ENCODE peak calls at places on chromosomes 12 and 14, in eight cellular contexts. B is adrenal gland, W is ovary, R is stomach, K is testis, E is endothelial cell of umbilical vein, M is IMR-90, N is HCT116. L is an unnamed sample.

GRCh38 chr14:101073598-101073965 is 170.1 kb upstream of the RTL1 start:
- DNase-seq in B (no peak), W (no peak), R (no peak), K (peak), E (no peak), M (no peak), N (no peak), L (peak)

GRCh38 chr14:44897844-44898151 is 63.9 kb downstream of the KLHL28 start:
- DNase-seq in B (no peak), W (no peak), R (no peak), K (no peak), E (peak), M (peak), N (peak), L (no peak)

GRCh38 chr12:40511341-40511740 is 180.9 kb upstream of the CNTN1 start:
- DNase-seq in B (no peak), W (no peak), R (no peak), K (no peak), E (no peak), M (no peak), N (no peak), L (no peak)

GRCh38 chr12:50765325-50765911 is 1.5 kb downstream of the ATF1 start:
- DNase-seq in B (peak), W (no peak), R (peak), K (peak), E (peak), M (peak), N (no peak), L (peak)

GRCh38 chr14:85752179-85752578 is 222.2 kb downstream of the FLRT2 start:
- DNase-seq in B (no peak), W (no peak), R (no peak), K (no peak), E (peak), M (no peak), N (no peak), L (no peak)

GRCh38 chr14:41749425-41749824 is 142.7 kb downstream of the LRFN5 start:
- DNase-seq in B (no peak), W (no peak), R (no peak), K (no peak), E (no peak), M (no peak), N (no peak), L (no peak)

GRCh38 chr12:91317324-91317723 is 134.7 kb upstream of the DCN start:
- DNase-seq in B (no peak), W (no peak), R (no peak), K (no peak), E (no peak), M (no peak), N (no peak), L (no peak)

GRCh38 chr12:68223067-68223747 is 2.4 kb downstream of the IL26 start:
- DNase-seq in B (peak), W (peak), R (peak), K (peak), E (peak), M (peak), N (peak), L (peak)

GRCh38 chr14:53517276-53517960 is 364.3 kb upstream of the DDHD1 start:
- DNase-seq in B (no peak), W (no peak), R (no peak), K (no peak), E (no peak), M (peak), N (no peak), L (no peak)

GRCh38 chr12:114895822-114896221 is 211.8 kb upstream of the TBX3 start:
- DNase-seq in B (no peak), W (no peak), R (no peak), K (no peak), E (no peak), M (peak), N (no peak), L (no peak)

GRCh38 chr12:68538722-68539614 is 71.7 kb upstream of the RAP1B start:
- DNase-seq in B (no peak), W (peak), R (peak), K (peak), E (peak), M (peak), N (no peak), L (no peak)

GRCh38 chr12:12986775-12987332 is 13.2 kb downstream of the HEBP1 start:
- DNase-seq in B (no peak), W (no peak), R (no peak), K (no peak), E (no peak), M (no peak), N (no peak), L (no peak)

GRCh38 chr12:15590180-15590826 is 198.9 kb downstream of the EPS8 start:
- DNase-seq in B (peak), W (peak), R (peak), K (peak), E (peak), M (peak), N (peak), L (peak)

GRCh38 chr12:41302979-41303403 is 114.9 kb downstream of the PDZRN4 start:
- DNase-seq in B (no peak), W (no peak), R (no peak), K (no peak), E (no peak), M (no peak), N (no peak), L (no peak)

GRCh38 chr14:99309220-99309766 is 37.3 kb upstream of the BCL11B start:
- DNase-seq in B (no peak), W (no peak), R (no peak), K (no peak), E (no peak), M (no peak), N (no peak), L (no peak)

GRCh38 chr14:24329736-24330135 is 5.1 kb downstream of the ADCY4 start:
- DNase-seq in B (no peak), W (no peak), R (peak), K (peak), E (no peak), M (no peak), N (no peak), L (no peak)

GRCh38 chr14:104393898-104394605 is 185.5 kb upstream of the C14orf180 start:
- DNase-seq in B (peak), W (peak), R (peak), K (peak), E (peak), M (no peak), N (no peak), L (no peak)

GRCh38 chr12:119693006-119693405 is 25.1 kb downstream of the PRKAB1 start:
- DNase-seq in B (peak), W (no peak), R (peak), K (no peak), E (peak), M (peak), N (no peak), L (peak)

GRCh38 chr14:106883218-106883692 is 1356.9 kb downstream of the TMEM121 start:
- DNase-seq in B (peak), W (peak), R (no peak), K (peak), E (no peak), M (no peak), N (no peak), L (no peak)

GRCh38 chr14:31952573-31952972 is 124.5 kb upstream of the ARHGAP5 start:
- DNase-seq in B (no peak), W (no peak), R (no peak), K (no peak), E (no peak), M (no peak), N (no peak), L (no peak)

GRCh38 chr14:90088160-90088559 is 26.4 kb downstream of the KCNK13 start:
- DNase-seq in B (no peak), W (no peak), R (no peak), K (no peak), E (no peak), M (no peak), N (no peak), L (no peak)

GRCh38 chr14:89534896-89535615 is 118.0 kb upstream of the FOXN3 start:
- DNase-seq in B (no peak), W (no peak), R (no peak), K (no peak), E (peak), M (peak), N (no peak), L (no peak)

GRCh38 chr12:51183816-51184215 is 10.9 kb upstream of the TFCP2 start:
- DNase-seq in B (peak), W (no peak), R (peak), K (peak), E (no peak), M (peak), N (no peak), L (no peak)

GRCh38 chr12:119780786-119781434 is 96.2 kb downstream of the CIT start:
- DNase-seq in B (peak), W (no peak), R (peak), K (peak), E (peak), M (peak), N (peak), L (no peak)

GRCh38 chr14:90846511-90846910 is 30.3 kb upstream of the TTC7B start:
- DNase-seq in B (no peak), W (no peak), R (no peak), K (no peak), E (no peak), M (peak), N (no peak), L (peak)

DNA sequence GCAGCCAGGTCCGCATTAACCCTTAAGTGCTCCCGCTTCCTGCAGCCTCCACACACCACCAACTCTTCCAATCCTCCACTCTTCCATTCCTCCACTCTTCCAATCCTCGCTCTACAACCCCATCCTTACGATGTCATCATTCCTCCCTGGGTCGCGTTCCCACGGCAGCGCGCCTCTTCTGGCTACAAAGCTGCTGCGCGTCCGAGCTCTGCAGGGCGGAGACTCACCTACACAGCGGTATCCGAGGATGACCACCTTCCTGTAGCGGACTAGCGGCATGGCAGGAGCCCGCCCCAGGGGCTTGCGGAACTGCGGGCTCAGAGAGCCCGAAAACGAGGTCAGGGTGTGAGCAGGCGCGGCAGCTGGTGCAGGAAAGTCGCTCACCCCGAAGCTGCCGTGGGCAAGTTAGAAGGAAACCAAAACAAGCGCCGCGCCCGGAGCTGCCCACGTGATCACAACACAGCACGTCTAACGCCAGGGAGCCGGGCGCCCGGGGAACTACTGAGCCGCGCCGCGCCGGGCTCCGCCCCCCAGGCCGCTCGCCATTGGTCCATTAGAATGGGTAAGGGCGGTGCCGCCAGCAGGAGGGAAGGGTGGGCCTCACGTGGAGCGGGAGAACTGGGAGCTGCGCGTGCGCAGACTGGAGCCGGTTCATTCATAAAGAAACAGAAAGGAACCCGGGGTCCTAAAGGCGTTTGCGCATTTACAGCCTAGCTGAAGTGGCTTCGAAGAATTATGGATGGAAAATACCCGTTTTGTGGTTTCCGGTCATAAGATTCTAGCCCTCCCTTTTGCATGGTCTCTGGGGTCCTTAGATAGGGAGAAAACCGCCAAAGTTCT is at the start of gene RHEBL1:
- DNase-seq in B (peak), W (peak), R (peak), K (peak), E (peak), M (peak), N (peak), L (peak)
- TF ChIP-seq POLR2A in B (peak), W (no peak), R (no peak), K (no peak), E (peak), M (no peak), N (no peak), L (no peak)

GRCh38 chr12:121579981-121580868 is 598 bp downstream of the KDM2B start:
- DNase-seq in B (peak), W (peak), R (peak), K (peak), E (peak), M (peak), N (no peak), L (peak)

GRCh38 chr12:121577443-121578180 is 3.2 kb downstream of the KDM2B start:
- DNase-seq in B (no peak), W (peak), R (no peak), K (peak), E (no peak), M (no peak), N (no peak), L (no peak)

GRCh38 chr12:121580959-121581680 is at the start of gene KDM2B:
- DNase-seq in B (peak), W (peak), R (peak), K (peak), E (peak), M (peak), N (no peak), L (no peak)

GRCh38 chr12:121578230-121579189 is 2.3 kb downstream of the KDM2B start:
- DNase-seq in B (peak), W (peak), R (no peak), K (no peak), E (peak), M (peak), N (no peak), L (no peak)

GRCh38 chr12:121579190-121579791 is 1.5 kb downstream of the KDM2B start:
- DNase-seq in B (peak), W (peak), R (peak), K (peak), E (no peak), M (no peak), N (no peak), L (no peak)
- TF ChIP-seq POLR2A in B (no peak), W (no peak), R (no peak), K (no peak), E (no peak), M (no peak), N (no peak), L (peak)

DNA sequence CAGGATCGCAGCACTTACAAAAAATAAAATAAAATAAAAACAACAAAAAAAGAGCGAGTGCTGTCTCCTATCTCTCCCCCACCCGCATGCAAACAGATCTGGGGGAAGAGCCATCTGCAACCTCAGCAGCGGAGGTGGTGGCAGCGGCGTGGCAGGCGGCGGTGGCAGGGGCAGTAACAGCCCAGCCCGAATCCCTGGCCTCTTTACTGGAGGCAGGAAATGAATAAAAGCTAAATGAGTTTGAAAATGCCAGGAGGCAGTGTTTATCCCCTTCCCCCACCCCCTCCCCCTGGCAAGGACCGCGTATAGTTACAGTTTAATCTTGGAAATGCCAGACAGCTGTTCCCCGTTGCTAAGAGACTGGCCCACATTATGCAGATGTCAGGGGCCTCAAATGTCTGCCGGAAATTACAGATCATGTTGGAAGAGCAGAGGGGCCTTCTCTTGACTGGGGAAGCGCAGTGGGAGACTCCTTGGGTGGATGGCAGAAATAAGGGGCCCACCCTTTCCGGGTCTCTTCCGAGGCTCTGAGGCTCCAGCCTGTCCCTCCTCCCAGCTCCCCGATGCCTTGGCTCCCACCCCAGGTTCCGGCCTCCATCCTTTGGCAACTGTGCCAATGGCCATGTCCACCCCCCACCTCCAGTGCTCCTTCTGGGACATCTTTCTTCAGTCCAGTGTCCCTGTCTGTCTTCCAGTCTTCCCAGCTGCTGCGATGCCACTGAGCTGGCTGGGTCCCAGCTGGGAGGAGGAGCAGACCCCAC is 93.8 kb downstream of the LRRC74A start:
- DNase-seq in B (no peak), W (peak), R (peak), K (peak), E (peak), M (peak), N (no peak), L (no peak)
- TF ChIP-seq POLR2A in B (peak), W (no peak), R (no peak), K (no peak), E (no peak), M (peak), N (no peak), L (no peak)

GRCh38 chr14:64391113-64391725 is 3.1 kb downstream of the MTHFD1 start:
- DNase-seq in B (no peak), W (no peak), R (no peak), K (no peak), E (no peak), M (no peak), N (no peak), L (no peak)

GRCh38 chr14:64391986-64392385 is 3.8 kb downstream of the MTHFD1 start:
- DNase-seq in B (no peak), W (no peak), R (no peak), K (no peak), E (no peak), M (no peak), N (no peak), L (no peak)

GRCh38 chr14:64388533-64389243 is 535 bp downstream of the MTHFD1 start:
- DNase-seq in B (no peak), W (no peak), R (peak), K (peak), E (no peak), M (peak), N (no peak), L (no peak)

GRCh38 chr14:64387738-64388532 is at the start of gene MTHFD1:
- DNase-seq in B (peak), W (peak), R (peak), K (peak), E (peak), M (peak), N (peak), L (peak)

DNA sequence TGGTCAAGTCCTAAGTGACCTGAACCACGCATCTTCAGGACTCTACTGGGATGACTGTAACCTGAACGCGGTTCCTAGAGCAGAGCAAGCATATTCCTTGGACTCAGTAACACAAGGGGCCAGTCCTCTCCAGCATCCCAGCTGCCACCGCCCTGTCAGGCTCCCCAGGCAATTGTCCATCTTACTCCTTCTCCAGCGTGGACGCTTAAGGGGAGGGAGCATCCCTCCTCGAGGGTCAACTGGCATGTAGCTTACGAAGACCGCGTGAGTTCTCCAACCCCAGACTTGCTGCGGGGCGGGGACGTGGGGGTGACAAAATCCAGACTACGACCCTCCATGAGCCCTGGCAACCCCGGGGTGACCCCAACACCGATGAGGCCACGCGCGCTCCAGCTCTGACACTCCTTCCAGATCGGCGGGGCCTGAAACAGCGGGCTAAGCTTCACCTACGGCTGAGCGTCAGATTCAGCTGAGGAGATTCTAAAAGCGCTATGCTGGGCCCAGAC is 868 bp upstream of the MTHFD1 start:
- DNase-seq in B (peak), W (no peak), R (no peak), K (peak), E (peak), M (peak), N (no peak), L (no peak)
- TF ChIP-seq POLR2A in B (no peak), W (no peak), R (no peak), K (no peak), E (no peak), M (no peak), N (no peak), L (no peak)

DNA sequence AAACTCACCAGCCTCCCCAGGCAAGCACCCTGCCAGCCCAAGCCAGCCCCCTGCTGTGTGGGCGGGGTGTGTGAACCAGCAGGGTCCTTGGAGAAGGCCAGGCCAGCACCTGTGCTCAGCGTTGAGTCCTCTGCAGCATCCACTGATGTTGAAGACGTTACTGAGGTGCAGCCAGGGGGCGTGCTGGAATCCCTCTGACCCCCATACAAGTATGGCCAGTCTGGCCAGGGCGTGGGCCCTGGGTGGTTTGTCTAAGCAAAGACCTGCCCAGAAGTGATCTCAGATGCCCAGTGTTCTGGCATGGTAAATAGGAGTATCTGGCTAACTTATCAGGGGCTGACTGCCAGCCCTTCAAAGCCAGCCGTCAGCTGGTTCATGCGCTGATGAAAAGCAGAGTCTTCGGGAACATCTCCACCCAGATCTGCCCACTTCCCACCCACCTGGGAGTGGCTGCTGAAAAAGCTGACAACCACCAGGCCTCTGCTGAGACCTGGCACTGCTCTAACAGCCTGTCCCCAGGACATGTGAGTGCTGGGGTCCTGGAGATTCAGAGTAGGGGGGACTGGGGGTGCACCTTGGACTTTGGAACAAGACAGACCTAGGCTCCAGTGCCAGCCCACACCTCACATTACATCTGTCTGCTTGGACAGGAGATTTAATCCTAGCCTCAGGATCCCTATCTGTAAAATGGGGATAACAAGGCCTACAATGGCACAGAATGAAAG is 41.1 kb downstream of the ACTN1 start:
- DNase-seq in B (peak), W (no peak), R (peak), K (no peak), E (peak), M (no peak), N (no peak), L (no peak)
- TF ChIP-seq POLR2A in B (no peak), W (no peak), R (no peak), K (no peak), E (no peak), M (no peak), N (no peak), L (no peak)

DNA sequence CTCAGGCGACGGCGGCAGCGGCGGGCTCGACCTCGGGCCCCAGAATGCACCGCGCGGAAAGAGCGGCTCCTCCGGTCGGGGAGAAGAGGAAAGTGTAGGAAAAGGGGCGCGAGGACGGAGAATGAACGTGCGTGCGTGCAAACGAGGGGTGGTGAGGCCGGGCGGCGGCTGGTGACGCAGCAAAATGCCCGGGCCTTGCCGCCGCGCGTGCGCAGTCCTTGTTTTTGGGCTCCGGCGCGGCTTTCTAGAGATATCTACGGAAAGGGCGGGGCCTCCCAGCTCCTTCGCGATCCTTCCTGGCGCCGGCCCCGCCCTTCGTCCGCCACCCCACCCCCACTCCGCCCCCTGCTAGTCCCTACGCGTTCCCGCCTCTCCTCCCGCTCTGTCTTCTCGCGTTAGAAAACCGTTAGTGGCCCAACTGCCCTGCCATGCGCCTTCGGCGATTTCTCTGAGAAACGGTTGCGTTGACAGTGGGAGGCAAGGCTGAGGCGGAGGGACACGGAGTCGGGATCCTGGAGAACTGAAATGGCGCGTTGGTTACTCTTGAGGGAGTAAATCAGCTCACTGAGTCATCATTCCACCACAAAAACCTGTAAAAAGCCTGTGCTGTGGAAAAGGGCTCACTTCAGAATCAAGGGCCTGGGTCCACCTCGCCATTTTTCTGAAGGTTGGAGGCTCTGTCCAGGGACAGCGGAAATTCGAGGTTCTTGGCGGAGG is at the start of gene PTGES3:
- DNase-seq in B (peak), W (peak), R (peak), K (peak), E (peak), M (peak), N (peak), L (peak)
- TF ChIP-seq POLR2A in B (peak), W (peak), R (peak), K (peak), E (peak), M (peak), N (peak), L (peak)